ENCODE peak calls at places on chromosomes 11 and 22, in four cellular contexts. One of them, this sample, is unnamed. For H3K4me1, the result is how much of the 10 kb centered on the place peaks cover.

GRCh38 chr11:34512810-34513673 is 552 bp downstream of the ELF5 start:
- DNase-seq in breast epithelium: peak
- DNase-seq in SJSA1: peak
- DNase-seq in transverse colon: peak
- DNase-seq in this sample: no peak

GRCh38 chr22:39943366-39943765 is 16.8 kb upstream of the TMA7B start:
- DNase-seq in breast epithelium: no peak
- DNase-seq in SJSA1: no peak
- DNase-seq in transverse colon: no peak
- DNase-seq in this sample: no peak

GRCh38 chr11:17898782-17899181 is 114.1 kb downstream of the SERGEF start:
- DNase-seq in transverse colon: no peak
- DNase-seq in breast epithelium: no peak
- DNase-seq in SJSA1: no peak
- DNase-seq in this sample: no peak

GRCh38 chr11:97990162-97990920 is 1030.4 kb upstream of the CNTN5 start:
- DNase-seq in SJSA1: no peak
- DNase-seq in breast epithelium: no peak
- DNase-seq in transverse colon: no peak
- DNase-seq in this sample: no peak

GRCh38 chr11:123815116-123815515 is 9.0 kb upstream of the OR6M1 start:
- DNase-seq in breast epithelium: no peak
- DNase-seq in SJSA1: no peak
- DNase-seq in transverse colon: no peak
- DNase-seq in this sample: no peak

GRCh38 chr22:43467571-43467970 is 55.8 kb downstream of the MPPED1 start:
- DNase-seq in SJSA1: no peak
- DNase-seq in breast epithelium: no peak
- DNase-seq in transverse colon: no peak
- DNase-seq in this sample: no peak

GRCh38 chr11:83566948-83567347 is 280.8 kb upstream of the CCDC90B start:
- DNase-seq in transverse colon: no peak
- DNase-seq in breast epithelium: no peak
- DNase-seq in SJSA1: peak
- DNase-seq in this sample: no peak

GRCh38 chr22:48976556-48977535 is 850.8 kb downstream of the BRD1 start:
- DNase-seq in transverse colon: no peak
- DNase-seq in SJSA1: no peak
- DNase-seq in breast epithelium: no peak
- DNase-seq in this sample: no peak

GRCh38 chr11:118652681-118653181 is 26.7 kb downstream of the TREH start:
- DNase-seq in breast epithelium: no peak
- DNase-seq in SJSA1: no peak
- DNase-seq in transverse colon: no peak
- DNase-seq in this sample: no peak

GRCh38 chr11:118342503-118343161 is at the start of gene CD3D:
- DNase-seq in breast epithelium: no peak
- DNase-seq in SJSA1: no peak
- DNase-seq in transverse colon: no peak
- DNase-seq in this sample: no peak

GRCh38 chr11:63635762-63636465 is 21.7 kb upstream of the PLAAT3 start:
- DNase-seq in SJSA1: peak
- DNase-seq in transverse colon: peak
- DNase-seq in breast epithelium: peak
- DNase-seq in this sample: no peak

GRCh38 chr11:32437406-32438345 is 2.3 kb upstream of the WT1 start:
- DNase-seq in transverse colon: no peak
- DNase-seq in breast epithelium: no peak
- DNase-seq in SJSA1: no peak
- DNase-seq in this sample: no peak

GRCh38 chr11:126153999-126154398 is 57.5 kb downstream of the RPUSD4 start:
- DNase-seq in SJSA1: no peak
- DNase-seq in transverse colon: no peak
- DNase-seq in breast epithelium: no peak
- DNase-seq in this sample: no peak

GRCh38 chr22:38035530-38035885 is 21.7 kb upstream of the PICK1 start:
- DNase-seq in breast epithelium: no peak
- DNase-seq in transverse colon: no peak
- DNase-seq in SJSA1: no peak
- DNase-seq in this sample: no peak

GRCh38 chr11:62267050-62267449 is 2.9 kb upstream of the SCGB2A2 start:
- DNase-seq in breast epithelium: no peak
- DNase-seq in SJSA1: no peak
- DNase-seq in transverse colon: no peak
- DNase-seq in this sample: no peak

DNA sequence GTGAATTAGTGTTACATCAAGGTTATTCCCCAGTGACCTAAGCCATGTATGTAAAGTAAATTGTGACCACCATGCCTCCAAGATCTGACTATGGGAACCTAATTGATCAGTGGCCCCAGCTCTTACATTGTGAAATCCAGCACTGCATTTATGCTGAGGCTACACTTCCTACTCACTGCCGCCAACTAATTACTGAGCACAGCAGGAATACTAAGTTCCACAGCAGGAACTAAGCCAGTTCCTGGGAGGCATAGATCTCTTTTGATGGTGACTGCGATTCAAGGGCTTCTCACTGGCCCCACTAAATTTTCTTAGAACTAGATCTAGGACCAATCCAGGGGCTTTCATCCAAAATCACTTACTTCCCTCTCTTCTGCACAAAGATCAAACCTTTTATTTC is 45.9 kb downstream of the CNTN5 start:
- DNase-seq in transverse colon: no peak
- DNase-seq in breast epithelium: no peak
- DNase-seq in SJSA1: no peak
- DNase-seq in this sample: no peak
- H3K4me1 ChIP-seq in transverse colon: under half
- H3K4me1 ChIP-seq in breast epithelium: under half
- H3K4me1 ChIP-seq in SJSA1: under half
- H3K4me1 ChIP-seq in this sample: under half

GRCh38 chr11:19956228-19956627 is 204.0 kb downstream of the DBX1 start:
- DNase-seq in SJSA1: no peak
- DNase-seq in breast epithelium: no peak
- DNase-seq in transverse colon: no peak
- DNase-seq in this sample: no peak

GRCh38 chr11:19955660-19956059 is 204.6 kb downstream of the DBX1 start:
- DNase-seq in transverse colon: no peak
- DNase-seq in breast epithelium: no peak
- DNase-seq in SJSA1: no peak
- DNase-seq in this sample: no peak

GRCh38 chr11:19953909-19954308 is 206.4 kb downstream of the DBX1 start:
- DNase-seq in breast epithelium: no peak
- DNase-seq in transverse colon: no peak
- DNase-seq in SJSA1: peak
- DNase-seq in this sample: no peak

GRCh38 chr11:19953342-19953741 is 206.9 kb downstream of the DBX1 start:
- DNase-seq in breast epithelium: no peak
- DNase-seq in transverse colon: no peak
- DNase-seq in SJSA1: peak
- DNase-seq in this sample: no peak

DNA sequence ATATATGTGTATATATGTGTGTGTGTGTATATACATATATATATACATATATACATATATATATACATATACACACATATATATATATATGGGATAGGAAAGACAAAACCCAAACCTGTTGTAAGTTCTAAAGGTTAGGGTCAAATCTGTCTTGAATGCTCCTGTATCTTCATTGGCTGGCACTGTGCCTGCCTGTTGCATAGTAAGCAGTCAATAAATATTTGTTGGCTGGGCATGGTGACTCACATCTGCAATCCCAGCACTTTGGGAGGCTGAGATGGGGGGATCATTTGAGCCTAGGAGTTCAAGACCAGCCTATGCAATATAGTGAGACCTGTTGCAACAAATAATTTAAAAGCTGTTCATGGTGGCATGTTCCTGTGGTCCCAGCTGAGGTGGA is 205.4 kb downstream of the DBX1 start:
- DNase-seq in SJSA1: no peak
- DNase-seq in breast epithelium: no peak
- DNase-seq in transverse colon: no peak
- DNase-seq in this sample: no peak
- H3K4me1 ChIP-seq in SJSA1: under half
- H3K4me1 ChIP-seq in breast epithelium: under half
- H3K4me1 ChIP-seq in transverse colon: under half
- H3K4me1 ChIP-seq in this sample: under half

GRCh38 chr11:128282053-128282452 is 305.3 kb downstream of the ETS1 start:
- DNase-seq in breast epithelium: no peak
- DNase-seq in SJSA1: no peak
- DNase-seq in transverse colon: no peak
- DNase-seq in this sample: no peak
- H3K4me1 ChIP-seq in breast epithelium: under half
- H3K4me1 ChIP-seq in SJSA1: under half
- H3K4me1 ChIP-seq in transverse colon: under half
- H3K4me1 ChIP-seq in this sample: under half

GRCh38 chr11:1534171-1534570 is 37.9 kb downstream of the DUSP8 start:
- DNase-seq in breast epithelium: no peak
- DNase-seq in SJSA1: no peak
- DNase-seq in transverse colon: no peak
- DNase-seq in this sample: no peak
- H3K4me1 ChIP-seq in breast epithelium: under half
- H3K4me1 ChIP-seq in SJSA1: under half
- H3K4me1 ChIP-seq in transverse colon: under half
- H3K4me1 ChIP-seq in this sample: half or more

This sample was measured in keratinocyte.